ENCODE peak calls at places on chromosomes 1 and 21, in five cellular contexts. R is mammary epithelial cell, O is HCT116, A is fibroblast of lung, V is GM23338. E is an unnamed sample.

GRCh38 chr1:63592536-63593302 is 492 bp upstream of the PGM1 start:
- DNase-seq in R (no peak), O (no peak), A (peak), V (peak), E (peak)

GRCh38 chr21:26041441-26042180 is 129.0 kb downstream of the APP start:
- DNase-seq in R (peak), O (no peak), A (peak), V (no peak), E (peak)

GRCh38 chr1:155278689-155279160 is 1.5 kb downstream of the HCN3 start:
- DNase-seq in R (peak), O (no peak), A (no peak), V (no peak), E (peak)

GRCh38 chr1:94974824-94975223 is 47.9 kb upstream of the CNN3 start:
- DNase-seq in R (peak), O (no peak), A (peak), V (no peak), E (peak)

GRCh38 chr1:172549621-172550280 is 16.8 kb downstream of the SUCO start:
- DNase-seq in R (no peak), O (no peak), A (peak), V (no peak), E (peak)

GRCh38 chr1:39539252-39539790 is 37.3 kb downstream of the PABPC4 start:
- DNase-seq in R (peak), O (peak), A (peak), V (peak), E (peak)

GRCh38 chr1:167043752-167044488 is 46.3 kb downstream of the GPA33 start:
- DNase-seq in R (peak), O (no peak), A (peak), V (peak), E (peak)

GRCh38 chr1:207978441-207978840 is 67.5 kb upstream of the CD34 start:
- DNase-seq in R (no peak), O (no peak), A (no peak), V (no peak), E (no peak)

GRCh38 chr1:156337052-156337887 is 822 bp downstream of the CCT3 start:
- DNase-seq in R (peak), O (no peak), A (no peak), V (no peak), E (peak)

GRCh38 chr1:98874828-98875227 is 129.8 kb downstream of the PLPPR5 start:
- DNase-seq in R (no peak), O (no peak), A (no peak), V (no peak), E (no peak)

GRCh38 chr1:108119500-108119899 is 80.6 kb downstream of the SLC25A24 start:
- DNase-seq in R (no peak), O (no peak), A (no peak), V (peak), E (no peak)
- H2AFZ ChIP-seq in R (no peak), O (no peak), A (no peak), V (no peak), E (no peak)

DNA sequence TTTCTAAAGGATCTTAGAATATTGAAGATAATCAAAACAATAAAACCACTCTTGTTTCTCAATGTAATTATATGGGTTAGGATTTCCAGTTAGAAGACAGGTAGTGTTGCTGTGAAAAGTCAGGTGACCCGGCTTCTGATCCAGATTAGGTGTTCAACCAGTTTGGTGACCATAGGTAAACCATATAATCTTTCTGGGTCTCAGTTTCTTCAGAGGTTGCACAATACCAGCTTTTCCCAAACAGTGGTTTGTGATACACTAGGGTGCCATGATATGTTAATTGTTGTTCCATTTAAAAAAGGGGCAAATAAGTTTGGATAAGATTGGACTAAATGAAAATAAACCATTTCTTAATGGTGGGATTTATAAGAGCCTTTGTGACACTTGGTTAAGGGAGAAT is 64.5 kb upstream of the DMRTA2 start:
- DNase-seq in R (no peak), O (no peak), A (no peak), V (no peak), E (no peak)
- H3K4me3 ChIP-seq in R (no peak), O (no peak), A (no peak), V (no peak), E (no peak)

GRCh38 chr1:1420654-1421134 is 382 bp downstream of the ANKRD65 start:
- DNase-seq in R (no peak), O (no peak), A (no peak), V (no peak), E (no peak)

GRCh38 chr1:1422465-1423244 is 1.6 kb upstream of the ANKRD65 start:
- DNase-seq in R (peak), O (no peak), A (no peak), V (peak), E (peak)

GRCh38 chr1:1423245-1423597 is 2.1 kb upstream of the ANKRD65 start:
- DNase-seq in R (no peak), O (no peak), A (no peak), V (no peak), E (no peak)

GRCh38 chr1:1421147-1421906 is at the start of gene ANKRD65:
- DNase-seq in R (peak), O (no peak), A (no peak), V (no peak), E (no peak)

GRCh38 chr1:1421907-1422464 is 910 bp upstream of the ANKRD65 start:
- DNase-seq in R (no peak), O (no peak), A (no peak), V (no peak), E (no peak)
- H2AFZ ChIP-seq in R (peak), O (no peak), A (no peak), V (no peak), E (no peak)

GRCh38 chr1:42926870-42927242 is 31.8 kb downstream of the SLC2A1 start:
- DNase-seq in R (no peak), O (no peak), A (no peak), V (no peak), E (no peak)

GRCh38 chr1:42926235-42926869 is 32.3 kb downstream of the SLC2A1 start:
- DNase-seq in R (no peak), O (no peak), A (no peak), V (no peak), E (no peak)

GRCh38 chr1:42923367-42924248 is 35.1 kb downstream of the SLC2A1 start:
- DNase-seq in R (no peak), O (no peak), A (no peak), V (no peak), E (peak)

GRCh38 chr1:42924249-42925131 is 34.2 kb downstream of the SLC2A1 start:
- DNase-seq in R (peak), O (peak), A (peak), V (peak), E (peak)

GRCh38 chr1:42925132-42925769 is 33.4 kb downstream of the SLC2A1 start:
- DNase-seq in R (no peak), O (no peak), A (no peak), V (no peak), E (peak)
- H3K4me3 ChIP-seq in R (no peak), O (peak), A (peak), V (peak), E (peak)

GRCh38 chr1:247638781-247639180 is 33.4 kb downstream of the OR2G3 start:
- DNase-seq in R (no peak), O (no peak), A (no peak), V (no peak), E (no peak)
- H2AFZ ChIP-seq in R (no peak), O (no peak), A (no peak), V (peak), E (no peak)

GRCh38 chr1:223343692-223344091 is 20.3 kb downstream of the SUSD4 start:
- DNase-seq in R (no peak), O (no peak), A (no peak), V (no peak), E (no peak)
- H3K4me3 ChIP-seq in R (no peak), O (no peak), A (no peak), V (no peak), E (no peak)

DNA sequence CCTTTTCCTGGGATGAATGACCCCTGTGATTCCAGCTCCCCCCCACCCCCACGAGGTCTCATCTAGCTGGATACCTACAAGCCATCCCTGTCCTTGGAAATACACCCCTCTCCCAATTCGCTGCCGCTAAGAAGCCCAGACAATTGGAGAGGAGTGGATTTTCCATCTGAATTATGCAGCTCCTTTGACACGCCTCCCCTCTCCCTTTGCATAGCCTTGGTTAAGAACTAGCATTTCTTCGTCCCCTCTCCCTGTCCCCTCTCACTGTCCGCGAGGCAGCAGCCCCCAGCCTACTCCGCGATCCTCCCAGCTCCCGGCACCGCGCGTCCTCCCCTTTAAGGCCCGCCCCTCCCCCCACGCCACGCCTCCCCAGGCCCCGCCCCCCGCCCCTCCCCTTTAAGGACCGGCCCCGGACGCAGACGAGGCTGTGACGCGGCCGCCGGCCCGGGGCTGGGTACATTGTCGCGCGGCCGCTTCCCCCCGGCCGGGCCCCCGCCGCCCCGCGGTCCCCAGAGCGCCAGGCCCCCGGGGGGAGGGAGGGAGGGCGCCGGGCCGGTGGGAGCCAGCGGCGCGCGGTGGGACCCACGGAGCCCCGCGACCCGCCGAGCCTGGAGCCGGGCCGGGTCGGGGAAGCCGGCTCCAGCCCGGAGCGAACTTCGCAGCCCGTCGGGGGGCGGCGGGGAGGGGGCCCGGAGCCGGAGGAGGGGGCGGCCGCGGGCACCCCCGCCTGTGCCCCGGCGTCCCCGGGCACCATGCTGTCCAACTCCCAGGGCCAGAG is at the start of gene MAPKAPK2:
- DNase-seq in R (peak), O (peak), A (peak), V (peak), E (peak)
- H2AFZ ChIP-seq in R (peak), O (peak), A (peak), V (peak), E (peak)

GRCh38 chr1:67711150-67711849 is 26.3 kb downstream of the GADD45A start:
- DNase-seq in R (no peak), O (no peak), A (no peak), V (no peak), E (no peak)

GRCh38 chr1:67715819-67716218 is 30.8 kb downstream of the GADD45A start:
- DNase-seq in R (no peak), O (no peak), A (no peak), V (no peak), E (no peak)

GRCh38 chr1:67711850-67712202 is 26.8 kb downstream of the GADD45A start:
- DNase-seq in R (no peak), O (no peak), A (no peak), V (no peak), E (no peak)

GRCh38 chr1:67710417-67710816 is 25.4 kb downstream of the GADD45A start:
- DNase-seq in R (peak), O (no peak), A (peak), V (no peak), E (peak)

GRCh38 chr1:67713071-67713806 is 28.2 kb downstream of the GADD45A start:
- DNase-seq in R (peak), O (peak), A (peak), V (no peak), E (peak)
- H3K4me3 ChIP-seq in R (no peak), O (no peak), A (no peak), V (no peak), E (peak)